ENCODE peak calls at places on chromosomes 4 and X, in four cellular contexts. S is ovary, C is PC-3, F is left lung. V is an unnamed sample.

GRCh38 chr4:2786152-2786671 is 6.7 kb upstream of the SH3BP2 start:
- DNase-seq in F (no peak), C (no peak), S (no peak), V (no peak)

GRCh38 chrX:107628662-107629532 is 587 bp downstream of the PRPS1 start:
- DNase-seq in C (peak), S (peak), F (peak), V (peak)

GRCh38 chrX:11781133-11781532 is 23.1 kb downstream of the MSL3 start:
- DNase-seq in S (no peak), F (no peak), C (no peak), V (no peak)

GRCh38 chr4:181962321-181962720 is 280.9 kb upstream of the TENM3 start:
- DNase-seq in S (no peak), F (no peak), C (no peak), V (no peak)

GRCh38 chr4:40550900-40551546 is 78.6 kb downstream of the RBM47 start:
- DNase-seq in C (peak), S (no peak), F (no peak), V (no peak)

GRCh38 chrX:152853986-152854385 is 23.1 kb downstream of the NSDHL start:
- DNase-seq in S (no peak), C (no peak), F (no peak), V (no peak)

GRCh38 chr4:102411416-102411815 is 66.1 kb upstream of the SLC39A8 start:
- DNase-seq in C (peak), S (no peak), F (no peak), V (no peak)

GRCh38 chr4:129094347-129094746 is 1.0 kb upstream of the SCLT1 start:
- DNase-seq in S (no peak), F (no peak), C (no peak), V (no peak)

GRCh38 chr4:138178566-138178965 is 63.6 kb downstream of the SLC7A11 start:
- DNase-seq in F (no peak), C (peak), S (no peak), V (no peak)

GRCh38 chr4:38152305-38152704 is 192.1 kb downstream of the PTTG2 start:
- DNase-seq in F (no peak), S (no peak), C (no peak), V (no peak)

GRCh38 chr4:48420172-48420571 is 63.0 kb upstream of the SLC10A4 start:
- DNase-seq in F (no peak), C (no peak), S (no peak), V (no peak)

GRCh38 chr4:153222162-153222789 is 18.0 kb downstream of the TRIM2 start:
- DNase-seq in F (peak), C (peak), S (peak), V (no peak)

GRCh38 chr4:67151376-67152343 is 393.6 kb downstream of the CENPC start:
- DNase-seq in C (no peak), F (no peak), S (no peak), V (no peak)

GRCh38 chr4:996030-996993 is 3.1 kb upstream of the SLC26A1 start:
- DNase-seq in F (no peak), S (peak), C (no peak), V (no peak)

GRCh38 chrX:14873676-14874049 is 442 bp downstream of the MOSPD2 start:
- DNase-seq in F (no peak), C (no peak), S (no peak), V (no peak)

GRCh38 chr4:147096667-147097604 is 151.3 kb upstream of the TTC29 start:
- DNase-seq in F (no peak), C (peak), S (no peak), V (no peak)

GRCh38 chrX:83771664-83772063 is 89.3 kb upstream of the CYLC1 start:
- DNase-seq in F (no peak), C (peak), S (no peak), V (no peak)

GRCh38 chr4:7854211-7854610 is 85.5 kb downstream of the AFAP1 start:
- DNase-seq in S (no peak), C (no peak), F (no peak), V (no peak)

GRCh38 chrX:153812220-153812619 is 17.8 kb downstream of the SSR4 start:
- DNase-seq in S (no peak), F (no peak), C (no peak), V (peak)

GRCh38 chr4:39786838-39787237 is 88.9 kb downstream of the UBE2K start:
- DNase-seq in C (no peak), F (no peak), S (no peak), V (no peak)

GRCh38 chr4:165410214-165410613 is 31.4 kb downstream of the CPE start:
- DNase-seq in S (no peak), C (no peak), F (no peak), V (no peak)

GRCh38 chrX:3066555-3066954 is 25.3 kb downstream of the ARSF start:
- DNase-seq in C (no peak), F (no peak), S (no peak), V (peak)

GRCh38 chr4:120215350-120215749 is 148.7 kb upstream of the MAD2L1 start:
- DNase-seq in F (no peak), S (no peak), C (no peak), V (no peak)

GRCh38 chr4:119105605-119106004 is 30.0 kb upstream of the MYOZ2 start:
- DNase-seq in S (no peak), C (no peak), F (no peak), V (no peak)

GRCh38 chrX:20545538-20545937 is 278.8 kb upstream of the RPS6KA3 start:
- DNase-seq in F (no peak), S (no peak), C (no peak), V (no peak)

GRCh38 chrX:147848009-147848408 is 63.7 kb upstream of the FMR1 start:
- DNase-seq in F (peak), C (peak), S (peak), V (peak)

GRCh38 chr4:188275686-188276085 is 136.4 kb downstream of the TRIML1 start:
- DNase-seq in F (no peak), S (no peak), C (peak), V (no peak)

GRCh38 chr4:119131160-119131559 is 4.5 kb upstream of the MYOZ2 start:
- DNase-seq in F (no peak), S (no peak), C (no peak), V (no peak)

GRCh38 chr4:10599574-10599973 is 85.0 kb downstream of the CLNK start:
- DNase-seq in S (no peak), C (no peak), F (no peak), V (no peak)

GRCh38 chr4:45453258-45453841 is 670.5 kb downstream of the GABRG1 start:
- DNase-seq in C (peak), F (no peak), S (no peak), V (no peak)
- TF ChIP-seq CTCF in C (peak), F (peak), S (no peak), V (no peak)

GRCh38 chr4:81509822-81510221 is 38.1 kb upstream of the RASGEF1B start:
- DNase-seq in F (no peak), S (no peak), C (no peak), V (no peak)

GRCh38 chr4:81512371-81512770 is 40.7 kb upstream of the RASGEF1B start:
- DNase-seq in S (no peak), C (no peak), F (no peak), V (no peak)

GRCh38 chr4:81510643-81511189 is 39.0 kb upstream of the RASGEF1B start:
- DNase-seq in C (no peak), F (no peak), S (no peak), V (no peak)

GRCh38 chr4:81516241-81516640 is 44.5 kb upstream of the RASGEF1B start:
- DNase-seq in C (no peak), S (no peak), F (no peak), V (no peak)

GRCh38 chr4:81512945-81513584 is 41.4 kb upstream of the RASGEF1B start:
- DNase-seq in F (no peak), C (no peak), S (no peak), V (no peak)
- H3K4me3 ChIP-seq in F (no peak), C (no peak), S (no peak), V (no peak)

GRCh38 chr4:57312296-57312695 is 202.1 kb upstream of the IGFBP7 start:
- DNase-seq in S (no peak), F (no peak), C (no peak), V (no peak)

GRCh38 chr4:57308301-57308700 is 198.1 kb upstream of the IGFBP7 start:
- DNase-seq in C (no peak), S (no peak), F (no peak), V (no peak)

GRCh38 chr4:57305836-57306235 is 195.7 kb upstream of the IGFBP7 start:
- DNase-seq in F (no peak), S (no peak), C (no peak), V (no peak)

GRCh38 chr4:57309658-57310057 is 199.5 kb upstream of the IGFBP7 start:
- DNase-seq in F (no peak), C (no peak), S (no peak), V (no peak)
- TF ChIP-seq CTCF in F (no peak), C (no peak), S (no peak), V (no peak)

GRCh38 chr4:122992111-122992510 is 69.7 kb upstream of the NUDT6 start:
- DNase-seq in F (no peak), C (peak), S (no peak), V (no peak)
- H3K4me3 ChIP-seq in F (no peak), C (no peak), S (no peak), V (no peak)

GRCh38 chr4:82798168-82799005 is at the start of gene SCD5:
- DNase-seq in F (peak), C (peak), S (peak), V (peak)
- TF ChIP-seq CTCF in F (no peak), C (no peak), S (no peak), V (no peak)

GRCh38 chr4:146054676-146055075 is 116.1 kb upstream of the ZNF827 start:
- DNase-seq in C (no peak), F (no peak), S (no peak), V (no peak)

GRCh38 chr4:146051724-146052396 is 113.2 kb upstream of the ZNF827 start:
- DNase-seq in C (peak), S (no peak), F (no peak), V (no peak)

GRCh38 chr4:146058531-146058930 is 117.0 kb upstream of the LSM6 start:
- DNase-seq in C (no peak), S (no peak), F (no peak), V (no peak)

GRCh38 chr4:146049802-146050201 is 111.2 kb upstream of the ZNF827 start:
- DNase-seq in F (no peak), S (no peak), C (no peak), V (no peak)

GRCh38 chr4:146053901-146054300 is 115.3 kb upstream of the ZNF827 start:
- DNase-seq in S (no peak), F (no peak), C (no peak), V (no peak)
- H3K4me3 ChIP-seq in S (no peak), F (no peak), C (no peak), V (no peak)

DNA sequence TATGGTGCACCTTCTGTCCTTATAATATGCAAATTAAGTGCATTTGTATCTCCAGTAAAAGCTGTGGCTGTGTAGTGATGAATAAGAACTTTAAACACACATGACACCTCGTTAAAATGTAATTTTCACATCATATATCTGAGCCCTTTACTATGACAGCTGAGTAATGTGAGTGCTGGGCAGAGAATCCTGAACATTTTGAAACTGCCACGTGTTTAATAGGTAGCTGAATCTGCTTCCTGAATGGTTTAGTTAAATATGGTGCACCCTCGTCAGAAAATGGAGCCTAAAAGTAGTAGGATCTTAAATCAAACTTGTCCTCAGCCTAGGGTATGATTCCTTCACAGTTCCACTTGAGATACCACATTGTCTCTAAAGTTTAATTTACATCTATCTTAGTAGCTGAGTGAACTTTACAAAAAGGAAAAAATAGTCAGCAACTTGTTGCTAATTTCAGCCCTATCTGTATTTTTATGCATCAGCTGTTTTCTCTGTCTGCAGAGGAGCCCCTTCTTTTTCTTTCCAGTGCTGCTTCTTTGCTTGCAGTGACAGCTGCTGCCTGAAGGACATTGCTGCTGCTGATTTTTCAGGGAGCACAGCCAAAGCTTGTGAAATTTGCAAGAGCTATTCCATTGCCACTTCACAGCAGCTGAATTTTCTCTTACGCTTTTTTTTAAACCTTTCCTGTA is 541.0 kb downstream of the ADGRL3 start:
- DNase-seq in S (no peak), C (no peak), F (no peak), V (no peak)
- TF ChIP-seq CTCF in S (no peak), C (no peak), F (no peak), V (no peak)

GRCh38 chr4:143344774-143345173 is 8.1 kb downstream of the GAB1 start:
- DNase-seq in F (no peak), C (no peak), S (no peak), V (no peak)
- H3K4me3 ChIP-seq in F (no peak), C (no peak), S (no peak), V (no peak)

GRCh38 chrX:144219035-144219434 is 335.2 kb downstream of the UBE2NL start:
- DNase-seq in F (peak), C (peak), S (no peak), V (peak)
- TF ChIP-seq CTCF in F (no peak), C (peak), S (no peak), V (no peak)

V was measured in pancreas.